ENCODE peak calls at places on chromosomes 6 and 20, in five cellular contexts. R is IMR-90, W is H1, B is H9, G is mesenchymal stem cell. X is an unnamed sample.
A peak's percentile ranks its signal among the peaks of the same experiment; 100 is the strongest.

GRCh38 chr20:34262488-34263288 is 21.5 kb downstream of the ASIP start:
- DNase-seq in B (no peak), W (no peak), R (peak; percentile 59), G (peak; percentile 56), X (no peak)

GRCh38 chr20:58752565-58752964 is 60.0 kb downstream of the NPEPL1 start:
- DNase-seq in B (no peak), G (no peak), R (no peak), W (no peak), X (no peak)

GRCh38 chr6:12490904-12491571 is 200.9 kb downstream of the EDN1 start:
- DNase-seq in G (peak; percentile 91), B (no peak), R (peak; percentile 93), W (no peak), X (no peak)

GRCh38 chr6:31865205-31866118 is 2.8 kb upstream of the NEU1 start:
- DNase-seq in B (no peak), W (no peak), G (no peak), R (no peak), X (no peak)

GRCh38 chr6:31977816-31978431 is 3.9 kb upstream of the C4A start:
- DNase-seq in G (no peak), R (no peak), W (no peak), B (no peak), X (no peak)

GRCh38 chr6:11785449-11785951 is 6.9 kb upstream of the ADTRP start:
- DNase-seq in B (no peak), W (no peak), G (no peak), R (no peak), X (no peak)

GRCh38 chr6:142551145-142551811 is 249.5 kb downstream of the ADGRG6 start:
- DNase-seq in W (no peak), G (no peak), R (no peak), B (peak; percentile 40), X (no peak)

GRCh38 chr6:46502486-46503119 is 11.4 kb upstream of the RCAN2 start:
- DNase-seq in W (no peak), B (no peak), G (no peak), R (no peak), X (no peak)

GRCh38 chr6:150806790-150807189 is 58.7 kb upstream of the MTHFD1L start:
- DNase-seq in B (no peak), R (no peak), G (no peak), W (no peak), X (no peak)

GRCh38 chr20:41428285-41428684 is 61.7 kb upstream of the EMILIN3 start:
- DNase-seq in G (peak; percentile 70), B (no peak), R (peak; percentile 86), W (no peak), X (no peak)

GRCh38 chr6:52013035-52013434 is 74.4 kb downstream of the PKHD1 start:
- DNase-seq in G (no peak), R (no peak), W (no peak), B (no peak), X (no peak)

GRCh38 chr6:167907837-167908681 is 81.3 kb downstream of the AFDN start:
- DNase-seq in G (peak; percentile 28), B (no peak), W (no peak), R (peak; percentile 28), X (no peak)

GRCh38 chr20:32130352-32130751 is 20.8 kb downstream of the TM9SF4 start:
- DNase-seq in W (no peak), G (no peak), R (no peak), B (no peak), X (no peak)

GRCh38 chr6:136317023-136317649 is 27.5 kb upstream of the BCLAF1 start:
- DNase-seq in R (peak; percentile 69), B (peak; percentile 58), G (peak; percentile 69), W (no peak), X (peak; percentile 48)

GRCh38 chr6:133923938-133924593 is 29.0 kb upstream of the TBPL1 start:
- DNase-seq in G (peak; percentile 82), W (peak; percentile 60), B (peak; percentile 66), R (peak; percentile 84), X (peak; percentile 76)

GRCh38 chr20:39855056-39855455 is 834.0 kb downstream of the MAFB start:
- DNase-seq in R (no peak), B (no peak), W (no peak), G (no peak), X (no peak)

GRCh38 chr20:40578961-40579360 is 110.1 kb downstream of the MAFB start:
- DNase-seq in B (no peak), W (no peak), R (no peak), G (no peak), X (no peak)

GRCh38 chr6:137224890-137225198 is 5.7 kb upstream of the IFNGR1 start:
- DNase-seq in G (no peak), W (peak; percentile 6), B (no peak), R (no peak), X (no peak)

GRCh38 chr6:75397806-75398465 is 95.7 kb downstream of the FILIP1 start:
- DNase-seq in R (peak; percentile 62), W (no peak), B (no peak), G (no peak), X (no peak)
- H2BK15ac ChIP-seq in R (no peak overlapping the region), W (no peak overlapping the region), B (no peak overlapping the region), G (no peak overlapping the region), X (no peak overlapping the region)

GRCh38 chr6:116278853-116279231 is 888 bp downstream of the TSPYL1 start:
- DNase-seq in B (no peak), W (no peak), R (peak; percentile 39), G (no peak), X (no peak)

GRCh38 chr6:116280960-116281316 is 1.2 kb upstream of the TSPYL1 start:
- DNase-seq in W (no peak), R (no peak), G (no peak), B (no peak), X (no peak)

GRCh38 chr6:116278478-116278822 is 1.3 kb downstream of the TSPYL1 start:
- DNase-seq in G (no peak), R (no peak), B (no peak), W (no peak), X (no peak)

GRCh38 chr6:116280161-116280959 is 630 bp upstream of the TSPYL1 start:
- DNase-seq in G (peak; percentile 28), W (no peak), B (no peak), R (peak; percentile 16), X (no peak)

GRCh38 chr6:116279232-116280160 is at the start of gene TSPYL1:
- DNase-seq in G (peak; percentile 98), B (peak; percentile 96), W (peak; percentile 95), R (peak; percentile 97), X (peak; percentile 97)
- H3K14ac ChIP-seq in G (peak within 1 kb of the TSS; percentile 90), B (peak within 1 kb of the TSS; percentile 87), W (no peak within 1 kb of the TSS), R (peak within 1 kb of the TSS; percentile 91), X (peak within 1 kb of the TSS; percentile 66)

DNA sequence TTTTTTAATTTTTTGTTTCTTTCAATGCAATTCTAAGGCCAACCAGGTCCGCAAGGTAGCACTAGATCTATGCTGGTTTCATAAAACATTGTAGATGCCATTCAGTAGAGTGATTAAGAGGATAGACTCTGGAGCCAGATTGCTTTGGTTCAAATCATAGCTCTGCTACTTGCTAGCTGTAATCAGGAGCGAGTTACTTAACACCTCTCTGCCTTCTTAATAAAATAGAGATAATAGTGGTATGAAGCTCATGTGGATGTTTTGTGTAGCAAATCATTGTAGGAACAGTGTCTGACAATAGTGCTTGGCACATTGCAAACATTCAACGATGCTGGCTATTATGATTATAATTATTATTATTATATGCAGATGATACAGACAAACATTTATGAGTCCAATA is 164.9 kb downstream of the LAMA2 start:
- DNase-seq in B (no peak), R (no peak), W (no peak), G (no peak), X (no peak)
- H2BK15ac ChIP-seq in B (no peak overlapping the region), R (no peak overlapping the region), W (no peak overlapping the region), G (no peak overlapping the region), X (no peak overlapping the region)

GRCh38 chr6:33592280-33592594 is 12.2 kb upstream of the BAK1 start:
- DNase-seq in G (no peak), W (no peak), B (no peak), R (no peak), X (no peak)

GRCh38 chr6:33591633-33592032 is 11.6 kb upstream of the BAK1 start:
- DNase-seq in R (no peak), W (no peak), B (no peak), G (no peak), X (no peak)

GRCh38 chr6:33589366-33589722 is 9.3 kb upstream of the BAK1 start:
- DNase-seq in R (no peak), B (no peak), W (no peak), G (no peak), X (no peak)

GRCh38 chr6:33589723-33590530 is 9.9 kb upstream of the BAK1 start:
- DNase-seq in W (peak; percentile 89), B (peak; percentile 87), G (peak; percentile 84), R (peak; percentile 92), X (no peak)

DNA sequence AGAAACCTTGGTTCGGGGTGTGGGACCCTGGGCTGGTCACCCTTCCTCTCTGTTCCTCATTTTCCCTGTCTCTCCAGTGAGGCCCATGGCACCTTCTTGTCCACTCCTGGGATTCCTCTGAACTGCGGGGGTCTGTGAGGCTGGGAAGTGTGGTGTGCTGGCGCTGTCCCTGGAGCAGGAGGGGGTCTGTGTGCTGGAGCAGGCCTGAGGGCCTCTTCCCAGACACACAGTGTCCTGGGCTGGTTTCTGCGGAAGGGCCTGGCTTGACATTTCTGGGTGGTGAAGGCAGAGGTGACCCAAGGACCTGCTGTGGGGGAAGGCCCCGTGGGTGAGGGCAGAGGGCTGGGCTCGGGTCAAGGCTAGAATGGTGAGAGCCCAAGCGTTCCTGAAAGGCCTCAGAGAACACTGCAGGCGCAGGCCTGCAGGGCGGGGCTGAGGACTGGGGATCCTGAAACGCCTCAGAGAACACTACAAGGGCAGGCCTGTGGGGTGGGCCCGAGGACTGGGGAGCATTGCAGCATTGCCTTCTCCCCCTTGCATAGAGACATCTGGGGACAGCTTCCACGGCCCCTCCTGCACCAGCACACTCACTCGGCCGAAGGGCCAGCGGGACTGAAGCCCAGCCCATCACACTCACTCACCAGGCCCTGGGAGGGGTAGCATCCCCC is 10.6 kb upstream of the BAK1 start:
- DNase-seq in G (no peak), R (no peak), B (peak; percentile 67), W (peak; percentile 62), X (no peak)
- H3K14ac ChIP-seq in G (peak overlapping the region; percentile 80), R (peak overlapping the region; percentile 68), B (peak overlapping the region; percentile 49), W (no peak overlapping the region), X (no peak overlapping the region)

GRCh38 chr6:144952456-144953240 is 667.5 kb downstream of the UTRN start:
- DNase-seq in G (no peak), B (no peak), W (no peak), R (no peak), X (no peak)
- H2BK15ac ChIP-seq in G (no peak overlapping the region), B (no peak overlapping the region), W (no peak overlapping the region), R (no peak overlapping the region), X (no peak overlapping the region)

GRCh38 chr6:111983197-111983596 is 70.7 kb upstream of the CCN6 start:
- DNase-seq in B (no peak), W (no peak), R (no peak), G (no peak), X (no peak)
- H3K14ac ChIP-seq in B (no peak overlapping the region), W (no peak overlapping the region), R (no peak overlapping the region), G (no peak overlapping the region), X (no peak overlapping the region)

GRCh38 chr6:106143582-106144139 is 57.5 kb downstream of the PRDM1 start:
- DNase-seq in W (no peak), B (no peak), R (no peak), G (no peak), X (no peak)
- H2BK15ac ChIP-seq in W (no peak overlapping the region), B (no peak overlapping the region), R (no peak overlapping the region), G (no peak overlapping the region), X (no peak overlapping the region)

X was measured in neuronal stem cell.